ENCODE peak calls at places on chromosomes 12 and 14, in nine cellular contexts. I is iPS DF 6.9; A is CD8-positive, alpha-beta T cell; J is right lobe of liver; G is GM23248; B is CD8-positive, alpha-beta memory T cell; C is right atrium auricular region; M is cardiac muscle cell; Q is left ventricle myocardium inferior. X is an unnamed sample.

GRCh38 chr14:69501362-69501964 is 16.9 kb downstream of the PLEKHD1 start:
- DNase-seq in I (no peak), A (no peak), J (peak; percentile 22), G (no peak), B (no peak), C (no peak), M (no peak), Q (peak; percentile 72), X (no peak)

GRCh38 chr14:99685061-99685995 is 1.2 kb downstream of the CYP46A1 start:
- DNase-seq in I (no peak), A (no peak), J (no peak), G (no peak), B (no peak), C (peak; percentile 43), M (peak; percentile 39), Q (no peak), X (peak; percentile 34)

GRCh38 chr14:92938890-92939671 is 16.1 kb downstream of the CHGA start:
- DNase-seq in I (no peak), A (no peak), J (no peak), G (no peak), B (no peak), C (no peak), M (no peak), Q (no peak), X (no peak)

GRCh38 chr12:97038859-97039258 is 131.8 kb downstream of the NEDD1 start:
- DNase-seq in I (no peak), A (no peak), J (no peak), G (no peak), B (no peak), C (no peak), M (no peak), Q (no peak), X (no peak)

GRCh38 chr14:93045211-93045674 is 70.5 kb downstream of the ITPK1 start:
- DNase-seq in I (no peak), A (no peak), J (no peak), G (no peak), B (no peak), C (no peak), M (peak; percentile 84), Q (no peak), X (no peak)

GRCh38 chr14:59463773-59464650 is 1.2 kb downstream of the GPR135 start:
- DNase-seq in I (no peak), A (no peak), J (peak; percentile 56), G (peak; percentile 78), B (no peak), C (no peak), M (no peak), Q (peak; percentile 22), X (peak; percentile 57)

GRCh38 chr12:93387780-93388179 is 10.1 kb downstream of the NUDT4 start:
- DNase-seq in I (no peak), A (no peak), J (no peak), G (peak; percentile 83), B (no peak), C (no peak), M (no peak), Q (no peak), X (no peak)

GRCh38 chr14:57378661-57379060 is 11.7 kb upstream of the NAA30 start:
- DNase-seq in I (no peak), A (no peak), J (no peak), G (peak; percentile 38), B (no peak), C (no peak), M (no peak), Q (no peak), X (no peak)

GRCh38 chr12:42237853-42238239 is 202 bp downstream of the YAF2 start:
- DNase-seq in I (no peak), A (no peak), J (no peak), G (peak; percentile 55), B (no peak), C (no peak), M (no peak), Q (no peak), X (no peak)

DNA sequence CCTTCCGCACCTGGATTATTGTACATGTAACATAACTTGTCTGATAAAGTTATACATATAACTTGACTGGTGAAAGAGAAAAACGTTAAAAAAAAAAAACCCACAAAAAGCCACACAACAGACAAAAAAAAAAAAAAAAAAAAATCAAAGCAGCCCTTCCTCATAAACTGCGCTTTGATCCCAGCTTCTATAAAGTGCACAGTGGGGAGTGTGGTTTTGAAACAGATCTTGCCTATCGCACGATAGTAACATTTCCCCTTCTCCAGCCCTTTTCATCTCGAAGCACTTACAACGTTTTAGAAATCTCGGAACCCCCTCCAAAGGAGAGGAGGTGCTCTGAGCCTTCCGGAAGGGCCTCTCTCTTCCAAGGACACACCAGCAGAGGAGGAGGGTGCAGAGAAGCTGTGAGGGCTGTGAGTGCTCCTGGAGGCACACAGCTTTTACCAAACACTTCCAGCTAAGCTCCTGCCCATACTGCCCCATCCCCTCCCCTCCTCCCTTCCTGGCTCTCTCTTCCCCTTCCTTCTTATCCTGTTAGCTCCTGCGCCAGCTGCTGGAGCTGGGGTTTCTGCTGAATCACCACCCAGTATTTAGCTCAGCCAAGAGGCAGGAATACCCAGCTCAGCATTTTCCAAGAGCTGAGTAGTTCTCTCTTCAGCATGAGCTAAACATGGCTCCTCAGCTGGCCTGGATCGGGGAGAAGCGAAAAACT is 28.4 kb downstream of the SLC7A8 start:
- DNase-seq in I (no peak), A (no peak), J (no peak), G (peak; percentile 95), B (no peak), C (peak; percentile 91), M (peak; percentile 59), Q (peak; percentile 80), X (no peak)
- H3K4me3 ChIP-seq in I (no peak overlapping the region), A (no peak overlapping the region), J (no peak overlapping the region), G (peak overlapping the region; percentile 59), B (no peak overlapping the region), C (peak overlapping the region; percentile 36), M (no peak overlapping the region), Q (peak overlapping the region; percentile 60), X (no peak overlapping the region)

GRCh38 chr12:95335948-95336347 is 118.3 kb downstream of the VEZT start:
- DNase-seq in I (no peak), A (no peak), J (no peak), G (no peak), B (no peak), C (no peak), M (no peak), Q (no peak), X (no peak)

GRCh38 chr12:95342008-95342407 is 124.4 kb downstream of the VEZT start:
- DNase-seq in I (no peak), A (no peak), J (no peak), G (no peak), B (no peak), C (no peak), M (no peak), Q (no peak), X (no peak)

GRCh38 chr12:95337176-95337575 is 119.6 kb downstream of the VEZT start:
- DNase-seq in I (no peak), A (no peak), J (no peak), G (peak; percentile 42), B (no peak), C (no peak), M (no peak), Q (no peak), X (no peak)

GRCh38 chr12:95339086-95339788 is 121.6 kb downstream of the VEZT start:
- DNase-seq in I (no peak), A (no peak), J (no peak), G (peak; percentile 25), B (no peak), C (no peak), M (no peak), Q (no peak), X (no peak)

DNA sequence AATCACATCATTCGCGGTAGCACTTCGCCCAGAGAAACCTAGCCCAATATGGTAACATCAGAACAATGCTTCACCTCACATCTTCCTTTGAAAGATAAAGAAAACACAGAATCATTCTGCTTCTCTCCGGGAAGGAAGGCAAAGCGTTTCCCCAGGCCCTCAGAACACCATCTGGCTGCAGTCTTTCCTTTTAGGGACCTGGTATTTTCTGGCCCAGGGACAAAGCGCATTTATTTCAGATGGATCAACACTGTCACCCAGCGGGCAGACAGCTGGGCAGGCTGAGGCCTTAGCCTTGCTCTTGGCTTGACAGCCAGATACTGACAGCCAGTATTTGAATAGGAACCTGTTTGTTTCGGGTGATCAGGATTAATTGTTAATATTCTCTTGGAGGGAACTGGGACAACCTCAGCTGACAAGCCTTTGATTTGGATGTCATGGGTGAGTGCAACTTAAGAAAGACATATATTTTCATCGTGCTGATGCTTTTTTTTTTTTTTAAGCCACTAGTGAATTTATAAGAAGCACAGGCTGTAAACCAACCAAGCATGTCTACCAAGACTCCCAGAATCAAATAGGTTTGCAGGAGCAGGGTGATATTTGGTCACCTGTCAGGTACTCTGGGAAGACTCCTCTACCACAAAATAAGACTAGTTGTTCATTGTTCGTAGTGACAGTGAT is 118.9 kb downstream of the VEZT start:
- DNase-seq in I (peak; percentile 72), A (no peak), J (peak; percentile 72), G (peak; percentile 83), B (no peak), C (peak; percentile 77), M (peak; percentile 88), Q (peak; percentile 49), X (peak; percentile 56)
- H3K4me3 ChIP-seq in I (no peak overlapping the region), A (no peak overlapping the region), J (no peak overlapping the region), G (peak overlapping the region; percentile 43), B (no peak overlapping the region), C (no peak overlapping the region), M (no peak overlapping the region), Q (peak overlapping the region; percentile 32), X (no peak overlapping the region)

GRCh38 chr12:92080390-92081285 is 65.0 kb downstream of the BTG1 start:
- DNase-seq in I (no peak), A (no peak), J (no peak), G (peak; percentile 92), B (no peak), C (no peak), M (peak; percentile 72), Q (no peak), X (no peak)
- H3K4me3 ChIP-seq in I (no peak overlapping the region), A (peak overlapping the region; percentile 6), J (no peak overlapping the region), G (peak overlapping the region; percentile 58), B (peak overlapping the region; percentile 30), C (no peak overlapping the region), M (no peak overlapping the region), Q (no peak overlapping the region), X (no peak overlapping the region)

GRCh38 chr12:541676-542289 is 82.0 kb downstream of the B4GALNT3 start:
- DNase-seq in I (no peak), A (no peak), J (no peak), G (peak; percentile 35), B (no peak), C (no peak), M (peak; percentile 47), Q (no peak), X (no peak)
- H3K4me3 ChIP-seq in I (no peak overlapping the region), A (no peak overlapping the region), J (no peak overlapping the region), G (no peak overlapping the region), B (no peak overlapping the region), C (no peak overlapping the region), M (no peak overlapping the region), Q (no peak overlapping the region), X (no peak overlapping the region)

GRCh38 chr12:68451261-68452091 is 119.3 kb upstream of the MDM1 start:
- DNase-seq in I (no peak), A (no peak), J (no peak), G (peak; percentile 85), B (no peak), C (peak; percentile 60), M (no peak), Q (peak; percentile 15), X (peak; percentile 41)
- H3K4me3 ChIP-seq in I (no peak overlapping the region), A (peak overlapping the region; percentile 5), J (no peak overlapping the region), G (peak overlapping the region; percentile 47), B (peak overlapping the region; percentile 17), C (peak overlapping the region; percentile 1), M (no peak overlapping the region), Q (peak overlapping the region; percentile 15), X (no peak overlapping the region)

DNA sequence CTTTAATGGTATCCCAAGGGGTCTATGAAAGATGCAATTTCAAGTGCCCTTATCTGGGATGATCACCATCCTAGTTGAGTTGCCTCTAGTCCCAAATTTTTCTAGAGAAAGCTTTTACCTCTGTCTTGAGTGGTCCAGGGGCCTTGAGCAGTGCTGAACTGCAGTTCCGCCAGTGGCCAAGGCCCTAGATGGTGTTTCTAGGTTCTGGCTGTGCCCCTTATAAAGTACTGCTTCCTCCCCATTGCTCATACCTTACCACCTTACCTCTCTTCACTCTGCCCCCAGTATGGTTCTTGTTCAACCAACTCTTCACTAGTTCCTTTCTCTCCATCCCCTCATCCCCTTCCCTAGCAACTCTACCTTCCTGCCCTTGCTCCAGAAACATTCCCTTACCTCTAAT is 3.7 kb downstream of the BATF start:
- DNase-seq in I (no peak), A (no peak), J (no peak), G (no peak), B (no peak), C (no peak), M (no peak), Q (no peak), X (peak; percentile 13)
- H3K4me3 ChIP-seq in I (no peak overlapping the region), A (no peak overlapping the region), J (no peak overlapping the region), G (no peak overlapping the region), B (peak overlapping the region; percentile 4), C (no peak overlapping the region), M (no peak overlapping the region), Q (no peak overlapping the region), X (no peak overlapping the region)

X was measured in Peyer's patch.